ENCODE peak calls at places on chromosomes 5 and 9, in six cellular contexts. K is glomerular endothelial cell; M is T-cell; G is A172; J is stimulated activated CD8-positive, alpha-beta memory T cell treated with anti-CD3 and anti-CD28 coated beads, Interleukin-15, amount 100 ng/mL, for 24 hours; F is mesendoderm. L is an unnamed sample.

GRCh38 chr5:119178435-119178834 is 107.5 kb downstream of the DMXL1 start:
- DNase-seq in F (peak; percentile 51), G (no peak), J (no peak), K (no peak), M (no peak), L (no peak)

GRCh38 chr9:124239249-124240073 is 18.3 kb upstream of the NEK6 start:
- DNase-seq in J (no peak), G (no peak), K (no peak), M (no peak), F (no peak), L (no peak)

GRCh38 chr9:96219615-96220257 is 82.2 kb downstream of the HSD17B3 start:
- DNase-seq in J (no peak), M (peak; percentile 14), K (no peak), F (peak; percentile 62), G (no peak), L (no peak)

GRCh38 chr5:6585168-6585567 is 47.7 kb downstream of the NSUN2 start:
- DNase-seq in G (no peak), F (no peak), M (no peak), J (no peak), K (no peak), L (no peak)

GRCh38 chr5:95822038-95822407 is 503 bp downstream of the GLRX start:
- DNase-seq in F (peak; percentile 85), M (no peak), G (peak; percentile 51), J (no peak), K (no peak), L (no peak)

GRCh38 chr5:174531782-174532191 is 192.6 kb upstream of the MSX2 start:
- DNase-seq in J (no peak), M (no peak), K (no peak), G (peak; percentile 83), F (no peak), L (peak; percentile 53)

GRCh38 chr9:138044485-138045383 is 167.2 kb downstream of the CACNA1B start:
- DNase-seq in K (no peak), M (no peak), F (no peak), J (no peak), G (no peak), L (no peak)

GRCh38 chr5:387491-388265 is 55.3 kb upstream of the EXOC3 start:
- DNase-seq in J (no peak), F (no peak), K (no peak), G (no peak), M (no peak), L (no peak)

GRCh38 chr5:131581710-131582109 is 53.3 kb downstream of the RAPGEF6 start:
- DNase-seq in K (no peak), F (no peak), J (no peak), G (no peak), M (no peak), L (no peak)

GRCh38 chr5:73263001-73263710 is 90.2 kb downstream of the TMEM174 start:
- DNase-seq in M (no peak), G (no peak), F (no peak), K (no peak), J (no peak), L (no peak)

GRCh38 chr5:39622281-39622680 is 197.5 kb upstream of the DAB2 start:
- DNase-seq in F (no peak), J (no peak), K (no peak), G (no peak), M (no peak), L (no peak)

GRCh38 chr5:178471666-178472065 is 118.5 kb downstream of the COL23A1 start:
- DNase-seq in K (no peak), M (no peak), F (no peak), G (no peak), J (no peak), L (no peak)

GRCh38 chr5:14296533-14297331 is 153.6 kb downstream of the TRIO start:
- DNase-seq in M (no peak), J (no peak), K (no peak), G (no peak), F (no peak), L (no peak)